ENCODE peak calls at places on chromosomes 5 and 9, in four cellular contexts. One of them, this sample, is unnamed.

GRCh38 chr9:98809311-98810105 is 2.0 kb downstream of the GALNT12 start:
- DNase-seq in fibroblast of mammary gland: no peak
- DNase-seq in Panc1: no peak
- DNase-seq in psoas muscle: no peak
- DNase-seq in this sample: no peak

GRCh38 chr5:175378444-175379028 is 65.4 kb downstream of the DRD1 start:
- DNase-seq in psoas muscle: no peak
- DNase-seq in fibroblast of mammary gland: peak; percentile 38
- DNase-seq in Panc1: peak; percentile 94
- DNase-seq in this sample: no peak

GRCh38 chr9:130212543-130213297 is 40.5 kb downstream of the NCS1 start:
- DNase-seq in fibroblast of mammary gland: no peak
- DNase-seq in Panc1: no peak
- DNase-seq in psoas muscle: no peak
- DNase-seq in this sample: no peak

GRCh38 chr5:96408841-96409458 is 24.1 kb downstream of the PCSK1 start:
- DNase-seq in Panc1: no peak
- DNase-seq in psoas muscle: no peak
- DNase-seq in fibroblast of mammary gland: peak; percentile 59
- DNase-seq in this sample: no peak

GRCh38 chr5:57442080-57442839 is 40.4 kb downstream of the ACTBL2 start:
- DNase-seq in psoas muscle: no peak
- DNase-seq in fibroblast of mammary gland: peak; percentile 100
- DNase-seq in Panc1: no peak
- DNase-seq in this sample: peak; percentile 19

GRCh38 chr5:73981696-73982095 is 355.7 kb downstream of the ARHGEF28 start:
- DNase-seq in psoas muscle: no peak
- DNase-seq in Panc1: no peak
- DNase-seq in fibroblast of mammary gland: no peak
- DNase-seq in this sample: no peak

GRCh38 chr5:149387081-149387611 is 8.1 kb upstream of the IL17B start:
- DNase-seq in Panc1: no peak
- DNase-seq in fibroblast of mammary gland: peak; percentile 88
- DNase-seq in psoas muscle: no peak
- DNase-seq in this sample: no peak

GRCh38 chr9:7097785-7098420 is 340.1 kb downstream of the KDM4C start:
- DNase-seq in psoas muscle: no peak
- DNase-seq in Panc1: no peak
- DNase-seq in fibroblast of mammary gland: peak; percentile 51
- DNase-seq in this sample: no peak

GRCh38 chr5:132486318-132487094 is 4.1 kb downstream of the IRF1 start:
- DNase-seq in fibroblast of mammary gland: no peak
- DNase-seq in Panc1: no peak
- DNase-seq in psoas muscle: no peak
- DNase-seq in this sample: no peak

GRCh38 chr5:101424530-101425175 is 521.6 kb upstream of the ST8SIA4 start:
- DNase-seq in Panc1: peak; percentile 8
- DNase-seq in psoas muscle: no peak
- DNase-seq in fibroblast of mammary gland: peak; percentile 93
- DNase-seq in this sample: no peak

GRCh38 chr9:107881625-107882300 is 392.2 kb upstream of the KLF4 start:
- DNase-seq in fibroblast of mammary gland: no peak
- DNase-seq in psoas muscle: no peak
- DNase-seq in Panc1: no peak
- DNase-seq in this sample: no peak

GRCh38 chr9:6876195-6876594 is 118.4 kb downstream of the KDM4C start:
- DNase-seq in psoas muscle: no peak
- DNase-seq in Panc1: no peak
- DNase-seq in fibroblast of mammary gland: peak; percentile 28
- DNase-seq in this sample: no peak

GRCh38 chr9:132708239-132708638 is 38.0 kb downstream of the GTF3C4 start:
- DNase-seq in psoas muscle: no peak
- DNase-seq in fibroblast of mammary gland: no peak
- DNase-seq in Panc1: no peak
- DNase-seq in this sample: no peak

GRCh38 chr5:6434737-6435136 is 13.9 kb upstream of the UBE2QL1 start:
- DNase-seq in psoas muscle: no peak
- DNase-seq in fibroblast of mammary gland: no peak
- DNase-seq in Panc1: no peak
- DNase-seq in this sample: no peak

GRCh38 chr5:6431214-6432195 is 17.2 kb upstream of the UBE2QL1 start:
- DNase-seq in psoas muscle: no peak
- DNase-seq in Panc1: no peak
- DNase-seq in fibroblast of mammary gland: no peak
- DNase-seq in this sample: no peak

GRCh38 chr5:6436715-6437340 is 11.8 kb upstream of the UBE2QL1 start:
- DNase-seq in fibroblast of mammary gland: no peak
- DNase-seq in Panc1: no peak
- DNase-seq in psoas muscle: no peak
- DNase-seq in this sample: no peak

GRCh38 chr5:6432206-6432605 is 16.5 kb upstream of the UBE2QL1 start:
- DNase-seq in fibroblast of mammary gland: no peak
- DNase-seq in Panc1: no peak
- DNase-seq in psoas muscle: no peak
- DNase-seq in this sample: no peak

GRCh38 chr5:6435356-6435755 is 13.3 kb upstream of the UBE2QL1 start:
- DNase-seq in psoas muscle: peak; percentile 63
- DNase-seq in fibroblast of mammary gland: peak; percentile 22
- DNase-seq in Panc1: no peak
- DNase-seq in this sample: no peak
- TF ChIP-seq CTCF in psoas muscle: peak; percentile 41
- TF ChIP-seq CTCF in fibroblast of mammary gland: peak; percentile 44
- TF ChIP-seq CTCF in Panc1: peak; percentile 64
- TF ChIP-seq CTCF in this sample: peak; percentile 45

GRCh38 chr9:72903103-72903502 is 49.8 kb downstream of the ALDH1A1 start:
- DNase-seq in psoas muscle: no peak
- DNase-seq in Panc1: no peak
- DNase-seq in fibroblast of mammary gland: no peak
- DNase-seq in this sample: no peak
- TF ChIP-seq CTCF in psoas muscle: no peak
- TF ChIP-seq CTCF in Panc1: no peak
- TF ChIP-seq CTCF in fibroblast of mammary gland: no peak
- TF ChIP-seq CTCF in this sample: no peak

GRCh38 chr5:140595538-140595937 is 30.9 kb downstream of the SLC35A4 start:
- DNase-seq in psoas muscle: no peak
- DNase-seq in Panc1: no peak
- DNase-seq in fibroblast of mammary gland: no peak
- DNase-seq in this sample: no peak

GRCh38 chr5:140598836-140599235 is 34.1 kb downstream of the CD14 start:
- DNase-seq in Panc1: no peak
- DNase-seq in fibroblast of mammary gland: no peak
- DNase-seq in psoas muscle: no peak
- DNase-seq in this sample: no peak

GRCh38 chr5:140600096-140600495 is 32.9 kb downstream of the CD14 start:
- DNase-seq in fibroblast of mammary gland: no peak
- DNase-seq in psoas muscle: no peak
- DNase-seq in Panc1: no peak
- DNase-seq in this sample: no peak

GRCh38 chr5:140594169-140594568 is 29.5 kb downstream of the SLC35A4 start:
- DNase-seq in Panc1: no peak
- DNase-seq in fibroblast of mammary gland: no peak
- DNase-seq in psoas muscle: no peak
- DNase-seq in this sample: no peak

GRCh38 chr5:140596364-140596763 is 31.7 kb downstream of the SLC35A4 start:
- DNase-seq in psoas muscle: no peak
- DNase-seq in fibroblast of mammary gland: no peak
- DNase-seq in Panc1: no peak
- DNase-seq in this sample: no peak
- TF ChIP-seq CTCF in psoas muscle: no peak
- TF ChIP-seq CTCF in fibroblast of mammary gland: no peak
- TF ChIP-seq CTCF in Panc1: no peak
- TF ChIP-seq CTCF in this sample: no peak

DNA sequence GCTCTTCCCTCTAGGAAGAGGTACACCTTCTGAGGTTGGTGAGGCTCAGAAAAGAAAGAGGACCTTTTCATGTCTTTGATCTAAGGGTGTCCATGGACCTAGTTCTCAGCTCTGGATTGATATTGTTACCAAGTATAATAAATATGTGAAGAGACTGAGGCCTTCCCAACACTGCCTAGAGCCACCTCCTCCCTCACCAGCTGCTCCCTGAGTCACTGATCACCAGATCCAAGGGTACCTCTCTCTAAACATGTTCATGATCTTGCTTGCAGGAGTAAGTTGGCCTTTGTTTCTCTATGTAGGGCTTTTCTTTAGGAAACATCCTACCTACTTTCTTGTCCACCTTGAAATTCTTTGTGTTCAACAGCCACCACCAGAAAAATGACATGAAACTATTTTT is 218.7 kb upstream of the ADRA1B start:
- DNase-seq in fibroblast of mammary gland: no peak
- DNase-seq in psoas muscle: no peak
- DNase-seq in Panc1: no peak
- DNase-seq in this sample: no peak
- TF ChIP-seq CTCF in fibroblast of mammary gland: no peak
- TF ChIP-seq CTCF in psoas muscle: no peak
- TF ChIP-seq CTCF in Panc1: no peak
- TF ChIP-seq CTCF in this sample: no peak

GRCh38 chr9:14238044-14238443 is 75.9 kb downstream of the NFIB start:
- DNase-seq in psoas muscle: no peak
- DNase-seq in fibroblast of mammary gland: peak; percentile 28
- DNase-seq in Panc1: no peak
- DNase-seq in this sample: no peak

GRCh38 chr9:14243514-14244042 is 70.4 kb downstream of the NFIB start:
- DNase-seq in fibroblast of mammary gland: peak; percentile 31
- DNase-seq in psoas muscle: no peak
- DNase-seq in Panc1: no peak
- DNase-seq in this sample: no peak

GRCh38 chr9:14240491-14240890 is 73.5 kb downstream of the NFIB start:
- DNase-seq in psoas muscle: no peak
- DNase-seq in Panc1: no peak
- DNase-seq in fibroblast of mammary gland: peak; percentile 32
- DNase-seq in this sample: no peak

GRCh38 chr9:14236586-14236985 is 77.4 kb downstream of the NFIB start:
- DNase-seq in fibroblast of mammary gland: no peak
- DNase-seq in psoas muscle: no peak
- DNase-seq in Panc1: no peak
- DNase-seq in this sample: no peak

DNA sequence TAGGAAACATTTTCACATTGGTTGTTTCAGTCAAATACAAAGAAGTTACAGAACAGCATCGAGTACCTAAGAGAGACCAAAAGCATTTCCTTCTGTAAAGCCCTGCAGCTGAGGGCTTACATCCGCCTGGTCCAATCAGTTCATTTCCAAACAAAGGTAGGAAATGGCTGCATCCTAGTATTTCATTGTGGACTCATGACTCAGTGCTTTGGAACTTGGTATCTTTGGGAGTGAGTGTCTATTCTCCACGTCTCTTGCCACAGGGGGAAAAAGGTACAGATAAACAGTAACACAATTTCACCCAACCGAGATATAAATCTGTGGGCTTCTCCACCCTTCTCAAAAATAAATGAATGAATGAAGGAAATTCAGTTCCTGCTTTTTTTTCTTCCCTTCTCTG is 75.4 kb downstream of the NFIB start:
- DNase-seq in fibroblast of mammary gland: peak; percentile 45
- DNase-seq in psoas muscle: no peak
- DNase-seq in Panc1: no peak
- DNase-seq in this sample: no peak
- TF ChIP-seq CTCF in fibroblast of mammary gland: no peak
- TF ChIP-seq CTCF in psoas muscle: no peak
- TF ChIP-seq CTCF in Panc1: no peak
- TF ChIP-seq CTCF in this sample: no peak

GRCh38 chr9:134716067-134716466 is 74.5 kb downstream of the COL5A1 start:
- DNase-seq in psoas muscle: no peak
- DNase-seq in fibroblast of mammary gland: no peak
- DNase-seq in Panc1: no peak
- DNase-seq in this sample: no peak
- TF ChIP-seq CTCF in psoas muscle: no peak
- TF ChIP-seq CTCF in fibroblast of mammary gland: no peak
- TF ChIP-seq CTCF in Panc1: no peak
- TF ChIP-seq CTCF in this sample: no peak

DNA sequence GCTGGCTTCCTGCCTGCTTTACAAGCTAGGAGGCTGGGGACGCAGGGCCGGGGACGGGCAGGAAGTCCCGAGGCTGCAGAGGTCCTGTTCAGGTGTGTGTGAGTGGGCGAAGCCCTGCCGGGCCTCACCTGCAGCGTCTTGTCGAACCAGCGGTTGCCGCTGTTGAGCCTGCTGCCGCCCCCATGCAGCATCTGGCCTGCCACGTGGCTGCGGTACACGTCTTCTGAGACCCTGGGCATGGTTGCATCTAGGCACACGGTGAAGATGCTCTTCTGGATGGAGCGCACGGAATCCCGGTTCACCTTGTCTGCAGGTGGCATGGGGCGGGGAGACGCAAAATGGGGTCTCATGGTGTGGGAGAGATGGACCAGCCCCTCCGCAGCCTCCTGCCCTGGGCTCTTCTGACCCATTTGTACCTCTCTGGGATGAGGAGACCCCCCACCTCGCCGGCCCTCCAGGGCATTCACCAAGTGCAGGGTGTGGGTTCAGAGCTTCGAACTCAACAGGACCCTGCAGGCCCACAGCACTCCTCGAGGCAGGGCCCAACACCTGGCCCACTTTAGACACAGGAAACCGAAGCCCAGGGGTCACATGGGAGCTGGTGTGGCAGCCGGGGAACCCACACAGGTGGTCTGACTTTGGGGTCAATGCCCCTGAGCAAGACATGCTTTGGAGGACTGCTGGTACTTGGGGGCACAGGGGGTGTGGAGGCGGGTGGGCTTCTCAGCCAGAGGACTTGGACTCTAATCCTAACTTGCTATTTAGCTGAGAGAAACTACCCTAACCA is 10.0 kb downstream of the CRAT start:
- DNase-seq in psoas muscle: no peak
- DNase-seq in fibroblast of mammary gland: no peak
- DNase-seq in Panc1: no peak
- DNase-seq in this sample: no peak
- TF ChIP-seq CTCF in psoas muscle: no peak
- TF ChIP-seq CTCF in fibroblast of mammary gland: no peak
- TF ChIP-seq CTCF in Panc1: no peak
- TF ChIP-seq CTCF in this sample: no peak

GRCh38 chr9:18442629-18443491 is 31.1 kb upstream of the ADAMTSL1 start:
- DNase-seq in psoas muscle: peak; percentile 70
- DNase-seq in fibroblast of mammary gland: peak; percentile 86
- DNase-seq in Panc1: no peak
- DNase-seq in this sample: peak; percentile 57

GRCh38 chr9:18438951-18439350 is 35.0 kb upstream of the ADAMTSL1 start:
- DNase-seq in fibroblast of mammary gland: no peak
- DNase-seq in psoas muscle: no peak
- DNase-seq in Panc1: no peak
- DNase-seq in this sample: no peak

GRCh38 chr9:18437315-18438200 is 36.4 kb upstream of the ADAMTSL1 start:
- DNase-seq in Panc1: no peak
- DNase-seq in fibroblast of mammary gland: peak; percentile 27
- DNase-seq in psoas muscle: peak; percentile 52
- DNase-seq in this sample: no peak

GRCh38 chr9:18441245-18441644 is 32.7 kb upstream of the ADAMTSL1 start:
- DNase-seq in psoas muscle: no peak
- DNase-seq in Panc1: no peak
- DNase-seq in fibroblast of mammary gland: no peak
- DNase-seq in this sample: peak; percentile 18

GRCh38 chr9:18438300-18438925 is 35.5 kb upstream of the ADAMTSL1 start:
- DNase-seq in psoas muscle: peak; percentile 54
- DNase-seq in fibroblast of mammary gland: peak; percentile 41
- DNase-seq in Panc1: no peak
- DNase-seq in this sample: no peak
- TF ChIP-seq CTCF in psoas muscle: no peak
- TF ChIP-seq CTCF in fibroblast of mammary gland: peak; percentile 28
- TF ChIP-seq CTCF in Panc1: no peak
- TF ChIP-seq CTCF in this sample: no peak